ENCODE peak calls at places on chromosome 12, in six cellular contexts. F, E, X, S, I and H are unnamed samples.

GRCh38 chr12:85445060-85445938 is 165.3 kb downstream of the ALX1 start:
- DNase-seq in X (no peak), F (no peak), I (no peak), S (no peak), E (peak; percentile 80), H (no peak)

GRCh38 chr12:13841358-13841757 is 140.0 kb downstream of the GRIN2B start:
- DNase-seq in S (no peak), X (no peak), E (no peak), I (no peak), F (no peak), H (no peak)

GRCh38 chr12:29171421-29172258 is 22.6 kb downstream of the FAR2 start:
- DNase-seq in F (no peak), I (no peak), X (no peak), E (peak; percentile 1), S (no peak), H (no peak)

GRCh38 chr12:6070472-6071257 is 53.8 kb downstream of the VWF start:
- DNase-seq in I (no peak), F (no peak), E (no peak), S (no peak), X (peak; percentile 85), H (no peak)

GRCh38 chr12:72471806-72472205 is 199.6 kb downstream of the TRHDE start:
- DNase-seq in E (no peak), X (no peak), S (no peak), F (no peak), I (no peak), H (no peak)

GRCh38 chr12:60066655-60067054 is 470.8 kb downstream of the SLC16A7 start:
- DNase-seq in X (no peak), S (no peak), E (no peak), I (no peak), F (no peak), H (no peak)

GRCh38 chr12:6965026-6965661 is 5.3 kb downstream of the PHB2 start:
- DNase-seq in F (no peak), X (peak; percentile 91), S (peak; percentile 82), I (peak; percentile 82), E (peak; percentile 93), H (peak; percentile 86)

GRCh38 chr12:7129647-7130536 is at the start of gene CLSTN3:
- DNase-seq in X (peak; percentile 88), I (peak; percentile 68), F (peak; percentile 60), S (peak; percentile 94), E (no peak), H (peak; percentile 85)

GRCh38 chr12:47820631-47821345 is 1.1 kb upstream of the HDAC7 start:
- DNase-seq in S (no peak), E (peak; percentile 91), F (peak; percentile 81), X (peak; percentile 57), I (peak; percentile 95), H (peak; percentile 95)

GRCh38 chr12:1282670-1283361 is 291.8 kb downstream of the ERC1 start:
- DNase-seq in E (no peak), I (peak; percentile 31), F (peak; percentile 26), S (no peak), X (no peak), H (no peak)

GRCh38 chr12:107207931-107208515 is 114.7 kb upstream of the CRY1 start:
- DNase-seq in F (no peak), E (no peak), S (no peak), X (no peak), I (peak; percentile 41), H (no peak)

GRCh38 chr12:123971770-123972447 is 722 bp downstream of the CCDC92 start:
- DNase-seq in E (peak; percentile 50), S (peak; percentile 33), I (peak; percentile 50), X (peak; percentile 63), F (no peak), H (peak; percentile 54)

GRCh38 chr12:51269174-51270066 is 795 bp downstream of the SMAGP start:
- DNase-seq in E (peak; percentile 77), X (peak; percentile 77), S (peak; percentile 72), I (no peak), F (no peak), H (peak; percentile 64)

GRCh38 chr12:3964404-3964803 is 91.2 kb upstream of the PARP11 start:
- DNase-seq in E (peak; percentile 23), S (peak; percentile 20), F (no peak), X (no peak), I (no peak), H (peak; percentile 9)

GRCh38 chr12:2403221-2403976 is 350.6 kb downstream of the CACNA1C start:
- DNase-seq in F (no peak), S (no peak), X (no peak), E (no peak), I (no peak), H (no peak)

GRCh38 chr12:14930299-14930698 is 8.0 kb downstream of the ERP27 start:
- DNase-seq in E (no peak), X (no peak), S (no peak), F (no peak), I (peak; percentile 27), H (no peak)

GRCh38 chr12:113961921-113962710 is 4.0 kb downstream of the RBM19 start:
- DNase-seq in X (no peak), S (no peak), E (peak; percentile 18), I (peak; percentile 72), F (no peak), H (no peak)

GRCh38 chr12:105878964-105879363 is 259.8 kb downstream of the NUAK1 start:
- DNase-seq in F (no peak), X (no peak), I (peak; percentile 9), E (no peak), S (no peak), H (no peak)

GRCh38 chr12:101703487-101703886 is 6.0 kb downstream of the CHPT1 start:
- DNase-seq in I (no peak), F (no peak), S (no peak), X (no peak), E (no peak), H (no peak)

GRCh38 chr12:97535582-97535981 is 73.0 kb downstream of the RMST start:
- DNase-seq in F (no peak), X (no peak), E (no peak), I (no peak), S (no peak), H (no peak)

GRCh38 chr12:113899042-113899843 is 66.9 kb downstream of the RBM19 start:
- DNase-seq in I (no peak), S (no peak), E (no peak), F (no peak), X (no peak), H (no peak)

GRCh38 chr12:49671051-49671765 is 36.0 kb downstream of the FMNL3 start:
- DNase-seq in I (no peak), S (peak; percentile 73), E (no peak), X (no peak), F (no peak), H (peak; percentile 57)

GRCh38 chr12:118853634-118854033 is 127.7 kb upstream of the SRRM4 start:
- DNase-seq in X (no peak), E (no peak), I (no peak), S (no peak), F (no peak), H (no peak)

GRCh38 chr12:132124766-132125425 is 19.2 kb downstream of the DDX51 start:
- DNase-seq in E (no peak), I (no peak), F (no peak), S (no peak), X (no peak), H (no peak)

GRCh38 chr12:117352883-117353282 is 8.5 kb downstream of the NOS1 start:
- DNase-seq in F (no peak), X (no peak), I (no peak), E (no peak), S (no peak), H (no peak)

GRCh38 chr12:16611146-16611545 is 5.2 kb upstream of the LMO3 start:
- DNase-seq in I (no peak), E (no peak), F (no peak), X (no peak), S (no peak), H (no peak)

GRCh38 chr12:18296201-18296908 is 35.0 kb downstream of the PIK3C2G start:
- DNase-seq in S (no peak), F (no peak), E (no peak), X (no peak), I (no peak), H (no peak)

GRCh38 chr12:27276275-27276674 is 32.2 kb downstream of the STK38L start:
- DNase-seq in I (no peak), X (no peak), S (no peak), E (no peak), F (no peak), H (no peak)

GRCh38 chr12:27272375-27273028 is 28.4 kb downstream of the STK38L start:
- DNase-seq in I (no peak), E (no peak), X (no peak), F (no peak), S (no peak), H (no peak)

GRCh38 chr12:27274706-27275105 is 30.6 kb downstream of the STK38L start:
- DNase-seq in S (no peak), X (no peak), F (no peak), E (no peak), I (peak; percentile 31), H (no peak)

GRCh38 chr12:27270148-27270547 is 26.1 kb downstream of the STK38L start:
- DNase-seq in S (no peak), F (no peak), X (no peak), E (no peak), I (no peak), H (no peak)

GRCh38 chr12:27273114-27273513 is 29.0 kb downstream of the STK38L start:
- DNase-seq in S (no peak), F (no peak), I (no peak), X (no peak), E (no peak), H (no peak)
- H3K4me3 ChIP-seq in S (no peak overlapping the region), F (no peak overlapping the region), I (no peak overlapping the region), X (no peak overlapping the region), E (no peak overlapping the region), H (no peak overlapping the region)

GRCh38 chr12:95549392-95550084 is 1.7 kb downstream of the USP44 start:
- DNase-seq in E (no peak), X (no peak), S (no peak), F (no peak), I (no peak), H (no peak)

GRCh38 chr12:95546491-95546813 is 4.8 kb downstream of the USP44 start:
- DNase-seq in X (no peak), S (no peak), I (no peak), F (no peak), E (no peak), H (no peak)

GRCh38 chr12:95547522-95548055 is 3.7 kb downstream of the USP44 start:
- DNase-seq in X (no peak), E (no peak), I (peak; percentile 96), F (no peak), S (no peak), H (no peak)

GRCh38 chr12:95548056-95548538 is 3.2 kb downstream of the USP44 start:
- DNase-seq in E (no peak), X (peak; percentile 54), I (no peak), F (no peak), S (no peak), H (peak; percentile 53)

GRCh38 chr12:95548539-95549391 is 2.5 kb downstream of the USP44 start:
- DNase-seq in I (peak; percentile 64), S (peak; percentile 63), F (peak; percentile 32), E (peak; percentile 55), X (no peak), H (peak; percentile 60)
- TF ChIP-seq POLR2A in I (peak; percentile 86), S (no peak), F (peak; percentile 69), E (peak; percentile 42), X (no peak), H (peak; percentile 84)

GRCh38 chr12:122104844-122105243 is 26.3 kb downstream of the MLXIP start:
- DNase-seq in E (no peak), S (no peak), I (no peak), F (no peak), X (no peak), H (no peak)
- H3K4me3 ChIP-seq in E (no peak overlapping the region), S (no peak overlapping the region), I (no peak overlapping the region), F (no peak overlapping the region), X (no peak overlapping the region), H (no peak overlapping the region)

GRCh38 chr12:57897296-57897974 is 43.9 kb upstream of the ATP23 start:
- DNase-seq in E (no peak), F (no peak), I (no peak), X (no peak), S (no peak), H (no peak)
- TF ChIP-seq POLR2A in E (no peak), F (no peak), I (no peak), X (no peak), S (no peak), H (no peak)